ENCODE peak calls at places on chromosomes 6 and 20, in five cellular contexts. H is naive thymus-derived CD8-positive, alpha-beta T cell; B is substantia nigra; V is activated CD8-positive, alpha-beta T cell treated with anti-CD3 and anti-CD28 coated beads, Interleukin-2, amount 10 ng/mL, durations not matched to agents 7 days and 5 days; I is germinal center. R is an unnamed sample.

GRCh38 chr6:169811521-169812256 is 60.3 kb downstream of the ERMARD start:
- DNase-seq in H (no peak), B (no peak), V (no peak), I (no peak), R (no peak)

GRCh38 chr6:145247677-145248419 is 487.5 kb downstream of the EPM2A start:
- DNase-seq in H (no peak), B (no peak), V (no peak), I (no peak), R (peak; percentile 97)

GRCh38 chr20:14055127-14055742 is 59.9 kb downstream of the MACROD2 start:
- DNase-seq in H (peak; percentile 6), B (no peak), V (peak; percentile 46), I (peak; percentile 3), R (peak; percentile 27)

GRCh38 chr20:531608-532007 is 12.0 kb downstream of the CSNK2A1 start:
- DNase-seq in H (no peak), B (no peak), V (no peak), I (no peak), R (no peak)

GRCh38 chr6:5493806-5494205 is 232.5 kb downstream of the FARS2 start:
- DNase-seq in H (no peak), B (no peak), V (no peak), I (no peak), R (no peak)

GRCh38 chr6:17045581-17046322 is 56.1 kb upstream of the STMND1 start:
- DNase-seq in H (no peak), B (no peak), V (no peak), I (no peak), R (peak; percentile 34)

GRCh38 chr6:4561078-4561435 is 215.1 kb upstream of the CDYL start:
- DNase-seq in H (no peak), B (no peak), V (no peak), I (no peak), R (no peak)

GRCh38 chr6:18897350-18897749 is 510.2 kb downstream of the RNF144B start:
- DNase-seq in H (no peak), B (no peak), V (no peak), I (no peak), R (no peak)

GRCh38 chr6:106094261-106094963 is 8.3 kb downstream of the PRDM1 start:
- DNase-seq in H (no peak), B (no peak), V (no peak), I (no peak), R (no peak)

GRCh38 chr6:11491596-11491995 is 46.0 kb upstream of the TMEM170B start:
- DNase-seq in H (no peak), B (no peak), V (no peak), I (no peak), R (no peak)

GRCh38 chr6:108837236-108837971 is 10.8 kb upstream of the ARMC2 start:
- DNase-seq in H (no peak), B (no peak), V (no peak), I (no peak), R (no peak)

GRCh38 chr6:127457444-127458064 is 1.6 kb downstream of the KIAA0408 start:
- DNase-seq in H (no peak), B (no peak), V (no peak), I (no peak), R (peak; percentile 83)

GRCh38 chr6:39980839-39981580 is 46.7 kb upstream of the MOCS1 start:
- DNase-seq in H (no peak), B (no peak), V (peak; percentile 32), I (peak; percentile 11), R (peak; percentile 4)

GRCh38 chr20:57693002-57693582 is 16.7 kb downstream of the PMEPA1 start:
- DNase-seq in H (no peak), B (no peak), V (no peak), I (no peak), R (no peak)

GRCh38 chr20:25025986-25026605 is 31.8 kb downstream of the ACSS1 start:
- DNase-seq in H (no peak), B (no peak), V (no peak), I (no peak), R (no peak)

GRCh38 chr20:11716239-11716944 is 201.3 kb upstream of the BTBD3 start:
- DNase-seq in H (no peak), B (no peak), V (no peak), I (no peak), R (peak; percentile 95)

GRCh38 chr6:117264487-117265424 is 602 bp upstream of the VGLL2 start:
- DNase-seq in H (no peak), B (no peak), V (no peak), I (no peak), R (no peak)

GRCh38 chr20:45945678-45946148 is 11.2 kb downstream of the PCIF1 start:
- DNase-seq in H (no peak), B (no peak), V (no peak), I (no peak), R (peak; percentile 20)

GRCh38 chr6:34536251-34536958 is 19.7 kb downstream of the SPDEF start:
- DNase-seq in H (no peak), B (peak; percentile 24), V (no peak), I (no peak), R (no peak)

GRCh38 chr6:5435449-5435848 is 174.1 kb downstream of the FARS2 start:
- DNase-seq in H (no peak), B (no peak), V (no peak), I (no peak), R (peak; percentile 16)

GRCh38 chr6:84269947-84270733 is 42.7 kb upstream of the CEP162 start:
- DNase-seq in H (no peak), B (no peak), V (no peak), I (no peak), R (no peak)

GRCh38 chr6:75024796-75025195 is 181.1 kb downstream of the COL12A1 start:
- DNase-seq in H (no peak), B (no peak), V (no peak), I (no peak), R (peak; percentile 67)

GRCh38 chr6:51929934-51930574 is 157.4 kb downstream of the PKHD1 start:
- DNase-seq in H (no peak), B (no peak), V (no peak), I (no peak), R (no peak)

GRCh38 chr20:54105653-54106052 is 35.3 kb upstream of the BCAS1 start:
- DNase-seq in H (no peak), B (no peak), V (no peak), I (no peak), R (no peak)

GRCh38 chr6:30135147-30135546 is 793 bp upstream of the TRIM40 start:
- DNase-seq in H (no peak), B (no peak), V (no peak), I (no peak), R (peak; percentile 30)

GRCh38 chr20:52490715-52491430 is 299.3 kb upstream of the ZFP64 start:
- DNase-seq in H (no peak), B (no peak), V (no peak), I (no peak), R (peak; percentile 82)

GRCh38 chr6:75282706-75283105 is 1.9 kb downstream of the TMEM30A start:
- DNase-seq in H (no peak), B (no peak), V (no peak), I (no peak), R (no peak)

GRCh38 chr20:17226410-17227198 is at the start of gene PCSK2:
- DNase-seq in H (no peak), B (peak; percentile 74), V (no peak), I (peak; percentile 6), R (no peak)

GRCh38 chr20:32343438-32343837 is 14.7 kb upstream of the ASXL1 start:
- DNase-seq in H (no peak), B (no peak), V (no peak), I (no peak), R (peak; percentile 86)

GRCh38 chr20:53621482-53622246 is 28.0 kb upstream of the ZNF217 start:
- DNase-seq in H (no peak), B (no peak), V (peak; percentile 33), I (no peak), R (peak; percentile 85)

GRCh38 chr6:144144996-144145395 is 5.3 kb upstream of the STX11 start:
- DNase-seq in H (no peak), B (no peak), V (no peak), I (no peak), R (no peak)

GRCh38 chr6:137352859-137353258 is 133.7 kb upstream of the IFNGR1 start:
- DNase-seq in H (no peak), B (no peak), V (no peak), I (no peak), R (no peak)

GRCh38 chr6:53431704-53432103 is 83.0 kb upstream of the ELOVL5 start:
- DNase-seq in H (no peak), B (no peak), V (no peak), I (no peak), R (no peak)

GRCh38 chr6:135195045-135195444 is 13.9 kb downstream of the MYB start:
- DNase-seq in H (no peak), B (no peak), V (no peak), I (no peak), R (no peak)

GRCh38 chr6:20038805-20039204 is 173.5 kb downstream of the MBOAT1 start:
- DNase-seq in H (no peak), B (no peak), V (no peak), I (no peak), R (peak; percentile 14)

GRCh38 chr20:37734228-37734980 is 40.6 kb downstream of the CTNNBL1 start:
- DNase-seq in H (no peak), B (no peak), V (no peak), I (no peak), R (no peak)

GRCh38 chr20:63896136-63896890 is 1.4 kb downstream of the DNAJC5 start:
- DNase-seq in H (peak; percentile 18), B (peak; percentile 47), V (no peak), I (peak; percentile 78), R (peak; percentile 39)

GRCh38 chr6:165092881-165093595 is 216.4 kb downstream of the C6orf118 start:
- DNase-seq in H (no peak), B (no peak), V (no peak), I (no peak), R (peak; percentile 22)

GRCh38 chr6:107105511-107106116 is 9.7 kb downstream of the BEND3 start:
- DNase-seq in H (no peak), B (no peak), V (no peak), I (no peak), R (no peak)

R was measured in HCEC 1CT.